ENCODE peak calls at places on chromosome 6, in ten cellular contexts. One of them, this sample, is unnamed. For H3K36me3, the result is how much of the 10 kb centered on the place peaks cover.

GRCh38 chr6:137927777-137928218 is 60.7 kb downstream of the TNFAIP3 start:
- DNase-seq in K562: no peak
- DNase-seq in thoracic aorta: no peak
- DNase-seq in neural progenitor cell: no peak
- DNase-seq in gastrocnemius medialis: no peak
- DNase-seq in uterus: no peak
- DNase-seq in effector memory CD4-positive, alpha-beta T cell: peak
- DNase-seq in right atrium auricular region: no peak
- DNase-seq in SK-N-SH: no peak
- DNase-seq in MM.1S: peak
- DNase-seq in this sample: no peak

GRCh38 chr6:97316982-97317381 is 34.0 kb upstream of the MMS22L start:
- DNase-seq in K562: no peak
- DNase-seq in thoracic aorta: no peak
- DNase-seq in neural progenitor cell: no peak
- DNase-seq in gastrocnemius medialis: no peak
- DNase-seq in uterus: no peak
- DNase-seq in effector memory CD4-positive, alpha-beta T cell: no peak
- DNase-seq in right atrium auricular region: no peak
- DNase-seq in SK-N-SH: no peak
- DNase-seq in MM.1S: no peak
- DNase-seq in this sample: no peak

GRCh38 chr6:32973934-32974333 is 5.5 kb downstream of the BRD2 start:
- DNase-seq in K562: peak
- DNase-seq in thoracic aorta: no peak
- DNase-seq in neural progenitor cell: peak
- DNase-seq in gastrocnemius medialis: no peak
- DNase-seq in uterus: no peak
- DNase-seq in effector memory CD4-positive, alpha-beta T cell: no peak
- DNase-seq in right atrium auricular region: no peak
- DNase-seq in SK-N-SH: peak
- DNase-seq in MM.1S: peak
- DNase-seq in this sample: no peak

GRCh38 chr6:95357380-95358025 is 219.8 kb upstream of the MANEA start:
- DNase-seq in K562: no peak
- DNase-seq in thoracic aorta: no peak
- DNase-seq in neural progenitor cell: no peak
- DNase-seq in gastrocnemius medialis: no peak
- DNase-seq in uterus: no peak
- DNase-seq in effector memory CD4-positive, alpha-beta T cell: no peak
- DNase-seq in right atrium auricular region: no peak
- DNase-seq in SK-N-SH: no peak
- DNase-seq in MM.1S: no peak
- DNase-seq in this sample: no peak

GRCh38 chr6:148779142-148779562 is 32.3 kb downstream of the UST start:
- DNase-seq in K562: no peak
- DNase-seq in thoracic aorta: no peak
- DNase-seq in neural progenitor cell: no peak
- DNase-seq in gastrocnemius medialis: no peak
- DNase-seq in uterus: no peak
- DNase-seq in effector memory CD4-positive, alpha-beta T cell: no peak
- DNase-seq in right atrium auricular region: no peak
- DNase-seq in SK-N-SH: no peak
- DNase-seq in MM.1S: no peak
- DNase-seq in this sample: no peak

GRCh38 chr6:15061176-15061575 is 184.7 kb upstream of the JARID2 start:
- DNase-seq in K562: no peak
- DNase-seq in thoracic aorta: no peak
- DNase-seq in neural progenitor cell: peak
- DNase-seq in gastrocnemius medialis: peak
- DNase-seq in uterus: no peak
- DNase-seq in effector memory CD4-positive, alpha-beta T cell: no peak
- DNase-seq in right atrium auricular region: no peak
- DNase-seq in SK-N-SH: no peak
- DNase-seq in MM.1S: no peak
- DNase-seq in this sample: no peak

GRCh38 chr6:111922454-111923297 is 49.4 kb upstream of the FYN start:
- DNase-seq in K562: no peak
- DNase-seq in thoracic aorta: no peak
- DNase-seq in neural progenitor cell: peak
- DNase-seq in gastrocnemius medialis: no peak
- DNase-seq in uterus: no peak
- DNase-seq in effector memory CD4-positive, alpha-beta T cell: no peak
- DNase-seq in right atrium auricular region: no peak
- DNase-seq in SK-N-SH: no peak
- DNase-seq in MM.1S: no peak
- DNase-seq in this sample: no peak

GRCh38 chr6:84280030-84280429 is 52.6 kb upstream of the CEP162 start:
- DNase-seq in K562: no peak
- DNase-seq in thoracic aorta: no peak
- DNase-seq in neural progenitor cell: no peak
- DNase-seq in gastrocnemius medialis: no peak
- DNase-seq in uterus: no peak
- DNase-seq in effector memory CD4-positive, alpha-beta T cell: no peak
- DNase-seq in right atrium auricular region: no peak
- DNase-seq in SK-N-SH: no peak
- DNase-seq in MM.1S: no peak
- DNase-seq in this sample: no peak

GRCh38 chr6:132020138-132020551 is 69.0 kb upstream of the CCN2 start:
- DNase-seq in K562: no peak
- DNase-seq in thoracic aorta: peak
- DNase-seq in neural progenitor cell: no peak
- DNase-seq in gastrocnemius medialis: peak
- DNase-seq in uterus: peak
- DNase-seq in effector memory CD4-positive, alpha-beta T cell: no peak
- DNase-seq in right atrium auricular region: peak
- DNase-seq in SK-N-SH: no peak
- DNase-seq in MM.1S: no peak
- DNase-seq in this sample: no peak

GRCh38 chr6:24382220-24382540 is 20.6 kb upstream of the MRS2 start:
- DNase-seq in K562: no peak
- DNase-seq in thoracic aorta: no peak
- DNase-seq in neural progenitor cell: no peak
- DNase-seq in gastrocnemius medialis: no peak
- DNase-seq in uterus: no peak
- DNase-seq in effector memory CD4-positive, alpha-beta T cell: no peak
- DNase-seq in right atrium auricular region: no peak
- DNase-seq in SK-N-SH: no peak
- DNase-seq in MM.1S: no peak
- DNase-seq in this sample: no peak

GRCh38 chr6:139778688-139779087 is 404.2 kb upstream of the CITED2 start:
- DNase-seq in K562: no peak
- DNase-seq in thoracic aorta: no peak
- DNase-seq in neural progenitor cell: peak
- DNase-seq in gastrocnemius medialis: no peak
- DNase-seq in uterus: no peak
- DNase-seq in effector memory CD4-positive, alpha-beta T cell: no peak
- DNase-seq in right atrium auricular region: no peak
- DNase-seq in SK-N-SH: no peak
- DNase-seq in MM.1S: no peak
- DNase-seq in this sample: peak

GRCh38 chr6:77019081-77019480 is 444.2 kb downstream of the HTR1B start:
- DNase-seq in K562: no peak
- DNase-seq in thoracic aorta: no peak
- DNase-seq in neural progenitor cell: no peak
- DNase-seq in gastrocnemius medialis: no peak
- DNase-seq in uterus: no peak
- DNase-seq in effector memory CD4-positive, alpha-beta T cell: no peak
- DNase-seq in right atrium auricular region: no peak
- DNase-seq in SK-N-SH: no peak
- DNase-seq in MM.1S: no peak
- DNase-seq in this sample: no peak

GRCh38 chr6:44898296-44898930 is 429.7 kb upstream of the RUNX2 start:
- DNase-seq in K562: no peak
- DNase-seq in thoracic aorta: no peak
- DNase-seq in neural progenitor cell: no peak
- DNase-seq in gastrocnemius medialis: no peak
- DNase-seq in uterus: no peak
- DNase-seq in effector memory CD4-positive, alpha-beta T cell: no peak
- DNase-seq in right atrium auricular region: no peak
- DNase-seq in SK-N-SH: no peak
- DNase-seq in MM.1S: no peak
- DNase-seq in this sample: no peak

GRCh38 chr6:166006593-166007301 is 160.9 kb downstream of the TBXT start:
- DNase-seq in K562: no peak
- DNase-seq in thoracic aorta: no peak
- DNase-seq in neural progenitor cell: peak
- DNase-seq in gastrocnemius medialis: no peak
- DNase-seq in uterus: no peak
- DNase-seq in effector memory CD4-positive, alpha-beta T cell: no peak
- DNase-seq in right atrium auricular region: no peak
- DNase-seq in SK-N-SH: peak
- DNase-seq in MM.1S: no peak
- DNase-seq in this sample: peak

GRCh38 chr6:53679446-53679933 is 13.9 kb upstream of the KLHL31 start:
- DNase-seq in K562: peak
- DNase-seq in thoracic aorta: no peak
- DNase-seq in neural progenitor cell: no peak
- DNase-seq in gastrocnemius medialis: no peak
- DNase-seq in uterus: no peak
- DNase-seq in effector memory CD4-positive, alpha-beta T cell: no peak
- DNase-seq in right atrium auricular region: no peak
- DNase-seq in SK-N-SH: peak
- DNase-seq in MM.1S: peak
- DNase-seq in this sample: peak

GRCh38 chr6:20688710-20689500 is 154.6 kb downstream of the CDKAL1 start:
- DNase-seq in K562: no peak
- DNase-seq in thoracic aorta: no peak
- DNase-seq in neural progenitor cell: no peak
- DNase-seq in gastrocnemius medialis: no peak
- DNase-seq in uterus: no peak
- DNase-seq in effector memory CD4-positive, alpha-beta T cell: no peak
- DNase-seq in right atrium auricular region: no peak
- DNase-seq in SK-N-SH: no peak
- DNase-seq in MM.1S: peak
- DNase-seq in this sample: peak

GRCh38 chr6:5763407-5763806 is 243.3 kb downstream of the NRN1 start:
- DNase-seq in K562: no peak
- DNase-seq in thoracic aorta: no peak
- DNase-seq in neural progenitor cell: no peak
- DNase-seq in gastrocnemius medialis: no peak
- DNase-seq in uterus: no peak
- DNase-seq in effector memory CD4-positive, alpha-beta T cell: no peak
- DNase-seq in right atrium auricular region: no peak
- DNase-seq in SK-N-SH: no peak
- DNase-seq in MM.1S: no peak
- DNase-seq in this sample: no peak

GRCh38 chr6:90214966-90215365 is 81.7 kb downstream of the BACH2 start:
- DNase-seq in K562: no peak
- DNase-seq in thoracic aorta: no peak
- DNase-seq in neural progenitor cell: no peak
- DNase-seq in gastrocnemius medialis: no peak
- DNase-seq in uterus: no peak
- DNase-seq in effector memory CD4-positive, alpha-beta T cell: no peak
- DNase-seq in right atrium auricular region: no peak
- DNase-seq in SK-N-SH: no peak
- DNase-seq in MM.1S: no peak
- DNase-seq in this sample: no peak

GRCh38 chr6:122869437-122870024 is 80.5 kb downstream of the SMPDL3A start:
- DNase-seq in K562: peak
- DNase-seq in thoracic aorta: no peak
- DNase-seq in neural progenitor cell: peak
- DNase-seq in gastrocnemius medialis: peak
- DNase-seq in uterus: peak
- DNase-seq in effector memory CD4-positive, alpha-beta T cell: no peak
- DNase-seq in right atrium auricular region: no peak
- DNase-seq in SK-N-SH: peak
- DNase-seq in MM.1S: peak
- DNase-seq in this sample: peak

GRCh38 chr6:52574709-52575489 is 2.0 kb downstream of the TRAM2 start:
- DNase-seq in K562: peak
- DNase-seq in thoracic aorta: no peak
- DNase-seq in neural progenitor cell: no peak
- DNase-seq in gastrocnemius medialis: peak
- DNase-seq in uterus: peak
- DNase-seq in effector memory CD4-positive, alpha-beta T cell: peak
- DNase-seq in right atrium auricular region: peak
- DNase-seq in SK-N-SH: no peak
- DNase-seq in MM.1S: peak
- DNase-seq in this sample: no peak

GRCh38 chr6:36911946-36912555 is 26.3 kb downstream of the C6orf89 start:
- DNase-seq in K562: no peak
- DNase-seq in thoracic aorta: no peak
- DNase-seq in neural progenitor cell: no peak
- DNase-seq in gastrocnemius medialis: no peak
- DNase-seq in uterus: no peak
- DNase-seq in effector memory CD4-positive, alpha-beta T cell: no peak
- DNase-seq in right atrium auricular region: no peak
- DNase-seq in SK-N-SH: no peak
- DNase-seq in MM.1S: no peak
- DNase-seq in this sample: no peak

GRCh38 chr6:42996513-42996912 is 12.1 kb downstream of the PPP2R5D start:
- DNase-seq in K562: no peak
- DNase-seq in thoracic aorta: no peak
- DNase-seq in neural progenitor cell: no peak
- DNase-seq in gastrocnemius medialis: no peak
- DNase-seq in uterus: no peak
- DNase-seq in effector memory CD4-positive, alpha-beta T cell: no peak
- DNase-seq in right atrium auricular region: no peak
- DNase-seq in SK-N-SH: no peak
- DNase-seq in MM.1S: no peak
- DNase-seq in this sample: no peak
- H3K36me3 ChIP-seq in K562: under half
- H3K36me3 ChIP-seq in thoracic aorta: under half
- H3K36me3 ChIP-seq in neural progenitor cell: under half
- H3K36me3 ChIP-seq in gastrocnemius medialis: under half
- H3K36me3 ChIP-seq in uterus: under half
- H3K36me3 ChIP-seq in effector memory CD4-positive, alpha-beta T cell: under half
- H3K36me3 ChIP-seq in right atrium auricular region: under half
- H3K36me3 ChIP-seq in SK-N-SH: under half
- H3K36me3 ChIP-seq in MM.1S: under half
- H3K36me3 ChIP-seq in this sample: under half

GRCh38 chr6:105179244-105180065 is at the start of gene POPDC3:
- DNase-seq in K562: no peak
- DNase-seq in thoracic aorta: no peak
- DNase-seq in neural progenitor cell: peak
- DNase-seq in gastrocnemius medialis: peak
- DNase-seq in uterus: no peak
- DNase-seq in effector memory CD4-positive, alpha-beta T cell: no peak
- DNase-seq in right atrium auricular region: no peak
- DNase-seq in SK-N-SH: peak
- DNase-seq in MM.1S: peak
- DNase-seq in this sample: peak
- H3K4me3 ChIP-seq in K562: peak
- H3K4me3 ChIP-seq in thoracic aorta: peak
- H3K4me3 ChIP-seq in neural progenitor cell: peak
- H3K4me3 ChIP-seq in gastrocnemius medialis: peak
- H3K4me3 ChIP-seq in uterus: peak
- H3K4me3 ChIP-seq in effector memory CD4-positive, alpha-beta T cell: no peak
- H3K4me3 ChIP-seq in right atrium auricular region: peak
- H3K4me3 ChIP-seq in SK-N-SH: peak
- H3K4me3 ChIP-seq in MM.1S: peak
- H3K4me3 ChIP-seq in this sample: peak

GRCh38 chr6:41635365-41635764 is 2.9 kb upstream of the MDFI start:
- DNase-seq in K562: no peak
- DNase-seq in thoracic aorta: no peak
- DNase-seq in neural progenitor cell: no peak
- DNase-seq in gastrocnemius medialis: no peak
- DNase-seq in uterus: no peak
- DNase-seq in effector memory CD4-positive, alpha-beta T cell: no peak
- DNase-seq in right atrium auricular region: no peak
- DNase-seq in SK-N-SH: no peak
- DNase-seq in MM.1S: no peak
- DNase-seq in this sample: no peak
- H3K27ac ChIP-seq in K562: no peak
- H3K27ac ChIP-seq in thoracic aorta: no peak
- H3K27ac ChIP-seq in neural progenitor cell: no peak
- H3K27ac ChIP-seq in gastrocnemius medialis: no peak
- H3K27ac ChIP-seq in uterus: no peak
- H3K27ac ChIP-seq in effector memory CD4-positive, alpha-beta T cell: no peak
- H3K27ac ChIP-seq in right atrium auricular region: no peak
- H3K27ac ChIP-seq in SK-N-SH: no peak
- H3K27ac ChIP-seq in MM.1S: no peak
- H3K27ac ChIP-seq in this sample: no peak

GRCh38 chr6:158086054-158086705 is 81.9 kb downstream of the SERAC1 start:
- DNase-seq in K562: no peak
- DNase-seq in thoracic aorta: no peak
- DNase-seq in neural progenitor cell: no peak
- DNase-seq in gastrocnemius medialis: no peak
- DNase-seq in uterus: no peak
- DNase-seq in effector memory CD4-positive, alpha-beta T cell: no peak
- DNase-seq in right atrium auricular region: no peak
- DNase-seq in SK-N-SH: no peak
- DNase-seq in MM.1S: no peak
- DNase-seq in this sample: no peak
- H3K36me3 ChIP-seq in K562: half or more
- H3K36me3 ChIP-seq in thoracic aorta: under half
- H3K36me3 ChIP-seq in neural progenitor cell: under half
- H3K36me3 ChIP-seq in gastrocnemius medialis: under half
- H3K36me3 ChIP-seq in uterus: under half
- H3K36me3 ChIP-seq in effector memory CD4-positive, alpha-beta T cell: half or more
- H3K36me3 ChIP-seq in right atrium auricular region: half or more
- H3K36me3 ChIP-seq in SK-N-SH: under half
- H3K36me3 ChIP-seq in MM.1S: under half
- H3K36me3 ChIP-seq in this sample: under half